ENCODE peak calls at places on chromosomes 1 and 21, in nine cellular contexts. D is GM23338, R is suprapubic skin, L is transverse colon, O is SK-N-SH, N is PC-3, J is heart right ventricle, H is tibial artery, S is SJSA1. E is an unnamed sample.

GRCh38 chr1:204104331-204105222 is 31.7 kb downstream of the SOX13 start:
- DNase-seq in L (peak; percentile 71), O (no peak), H (no peak), S (peak; percentile 77), R (no peak), D (no peak), J (peak; percentile 54), N (peak; percentile 96), E (no peak)

GRCh38 chr1:235855811-235856429 is 10.8 kb downstream of the LYST start:
- DNase-seq in D (no peak), H (no peak), N (no peak), R (no peak), J (no peak), S (no peak), L (no peak), O (no peak), E (no peak)

GRCh38 chr1:59142663-59143487 is 154.0 kb upstream of the FGGY start:
- DNase-seq in L (no peak), J (no peak), R (no peak), D (peak; percentile 40), H (peak; percentile 30), N (peak; percentile 98), O (no peak), S (peak; percentile 88), E (no peak)

GRCh38 chr1:221279146-221279545 is 399.9 kb downstream of the HLX start:
- DNase-seq in H (no peak), J (no peak), O (no peak), R (no peak), S (peak; percentile 12), D (no peak), L (no peak), N (no peak), E (no peak)

GRCh38 chr1:193179094-193179493 is 7.3 kb downstream of the B3GALT2 start:
- DNase-seq in D (no peak), J (no peak), H (no peak), N (no peak), R (no peak), S (no peak), O (no peak), L (no peak), E (no peak)

GRCh38 chr1:155910621-155911121 is 478 bp downstream of the RIT1 start:
- DNase-seq in H (peak; percentile 33), J (no peak), N (peak; percentile 41), S (peak; percentile 57), O (peak; percentile 53), R (peak; percentile 59), L (no peak), D (peak; percentile 54), E (no peak)

GRCh38 chr1:41738475-41738874 is 180.2 kb downstream of the HIVEP3 start:
- DNase-seq in R (no peak), N (no peak), L (no peak), O (no peak), H (no peak), J (no peak), S (no peak), D (no peak), E (no peak)

GRCh38 chr1:233668725-233669294 is 54.9 kb downstream of the KCNK1 start:
- DNase-seq in D (no peak), J (no peak), S (no peak), N (peak; percentile 94), R (no peak), O (no peak), L (peak; percentile 23), H (no peak), E (peak; percentile 62)

GRCh38 chr1:76075877-76076276 is 1.3 kb downstream of the ST6GALNAC3 start:
- DNase-seq in S (no peak), O (no peak), N (peak; percentile 22), H (no peak), L (no peak), J (no peak), D (no peak), R (no peak), E (no peak)

GRCh38 chr1:34013958-34014737 is 150.3 kb downstream of the HMGB4 start:
- DNase-seq in D (peak; percentile 79), S (no peak), N (no peak), L (no peak), H (no peak), O (peak; percentile 22), J (peak; percentile 33), R (no peak), E (no peak)

GRCh38 chr1:119075614-119076013 is 64.8 kb downstream of the WARS2 start:
- DNase-seq in R (no peak), N (peak; percentile 60), J (no peak), D (no peak), L (no peak), O (no peak), H (peak; percentile 29), S (no peak), E (no peak)

GRCh38 chr1:16391408-16391807 is 24.4 kb downstream of the SZRD1 start:
- DNase-seq in L (no peak), D (no peak), R (no peak), N (no peak), O (no peak), S (no peak), J (no peak), H (no peak), E (no peak)

DNA sequence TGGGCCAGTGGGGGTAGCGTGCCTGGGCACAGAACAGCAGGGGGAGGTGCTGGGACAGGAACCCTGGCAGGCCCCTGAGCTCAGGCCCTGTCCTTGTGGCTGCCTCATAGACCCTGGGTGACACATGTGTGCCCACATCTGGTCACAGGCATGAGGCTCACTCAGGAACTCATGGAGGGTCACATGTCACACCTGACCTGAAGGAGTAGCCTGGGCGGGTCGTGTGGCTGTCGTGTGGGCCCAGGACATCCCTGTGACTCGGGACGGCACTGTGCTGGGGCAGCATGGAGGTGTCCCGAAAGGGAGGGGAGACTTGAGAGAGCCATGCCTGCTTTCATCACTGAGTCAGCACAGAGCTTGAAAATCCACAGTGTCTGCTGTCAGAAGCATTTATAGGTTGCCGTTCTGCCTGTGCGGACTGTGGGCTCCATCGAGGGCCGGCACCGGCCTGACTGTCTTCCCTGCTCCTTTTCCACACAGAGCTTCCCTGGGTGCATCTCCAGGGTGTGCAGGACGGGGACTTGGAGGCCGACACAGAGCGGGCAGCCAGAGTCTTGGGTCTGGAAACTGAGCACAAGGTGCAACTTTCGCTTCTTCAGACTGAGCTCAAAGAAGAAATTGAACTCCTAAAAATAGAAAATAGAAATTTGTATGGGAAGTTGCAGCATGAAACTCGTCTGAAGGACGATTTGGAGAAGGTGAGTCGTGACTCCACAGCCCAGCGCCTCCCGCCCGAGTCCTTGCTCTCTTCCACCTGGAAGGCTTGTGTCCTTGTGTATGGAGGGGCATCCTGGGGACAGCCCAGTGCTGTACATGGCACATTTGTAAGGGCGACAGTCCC is 32.8 kb downstream of the PCNT start:
- DNase-seq in O (no peak), H (no peak), J (no peak), L (no peak), N (no peak), D (no peak), R (no peak), S (no peak), E (no peak)
- H3K36me3 ChIP-seq in O (peaks cover 54% of the 10 kb centered on the region), H (peaks cover 66% of the 10 kb centered on the region), J (peaks cover 89% of the 10 kb centered on the region), L (no peaks in the 10 kb centered on the region), N (peaks cover 40% of the 10 kb centered on the region), D (peaks cover 13% of the 10 kb centered on the region), R (peaks cover 90% of the 10 kb centered on the region), S (peaks cover 95% of the 10 kb centered on the region), E (peaks cover 81% of the 10 kb centered on the region)

DNA sequence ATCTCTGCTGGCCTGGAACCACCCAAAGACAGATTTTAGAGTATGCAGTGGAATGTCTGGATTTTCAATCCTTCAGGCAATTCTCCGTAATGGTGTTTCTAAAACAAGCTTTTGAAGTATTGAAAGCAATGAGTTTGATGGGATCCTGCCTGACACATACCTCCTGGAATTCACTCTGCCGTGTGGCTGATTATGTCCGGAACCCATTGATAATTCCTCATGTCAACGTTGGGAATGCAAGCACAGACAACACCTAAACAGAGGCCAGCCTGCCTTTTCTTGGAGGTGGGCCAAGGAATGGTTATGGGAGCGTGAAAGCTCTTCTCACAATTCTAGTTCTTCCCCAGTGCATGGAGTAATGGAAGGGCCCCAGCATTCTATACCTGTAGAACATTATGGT is 168.9 kb upstream of the HMCN1 start:
- DNase-seq in S (peak; percentile 79), H (no peak), N (peak; percentile 28), O (no peak), D (no peak), L (no peak), R (no peak), J (no peak), E (no peak)
- H3K4me1 ChIP-seq in S (peaks cover 46% of the 10 kb centered on the region), H (no peaks in the 10 kb centered on the region), N (peaks cover 30% of the 10 kb centered on the region), O (no peaks in the 10 kb centered on the region), D (no peaks in the 10 kb centered on the region), L (peaks cover 26% of the 10 kb centered on the region), R (peaks cover 7% of the 10 kb centered on the region), J (peaks cover 4% of the 10 kb centered on the region), E (peaks cover 16% of the 10 kb centered on the region)

GRCh38 chr1:39158330-39159086 is 46.0 kb upstream of the MACF1 start:
- DNase-seq in S (peak; percentile 44), N (peak; percentile 91), J (no peak), D (peak; percentile 76), H (no peak), L (peak; percentile 87), R (no peak), O (no peak), E (no peak)
- H3K4me3 ChIP-seq in S (no peak overlapping the region), N (peak overlapping the region; percentile 61), J (no peak overlapping the region), D (peak overlapping the region; percentile 52), H (peak overlapping the region; percentile 33), L (peak overlapping the region; percentile 24), R (peak overlapping the region; percentile 0), O (no peak overlapping the region), E (no peak overlapping the region)

DNA sequence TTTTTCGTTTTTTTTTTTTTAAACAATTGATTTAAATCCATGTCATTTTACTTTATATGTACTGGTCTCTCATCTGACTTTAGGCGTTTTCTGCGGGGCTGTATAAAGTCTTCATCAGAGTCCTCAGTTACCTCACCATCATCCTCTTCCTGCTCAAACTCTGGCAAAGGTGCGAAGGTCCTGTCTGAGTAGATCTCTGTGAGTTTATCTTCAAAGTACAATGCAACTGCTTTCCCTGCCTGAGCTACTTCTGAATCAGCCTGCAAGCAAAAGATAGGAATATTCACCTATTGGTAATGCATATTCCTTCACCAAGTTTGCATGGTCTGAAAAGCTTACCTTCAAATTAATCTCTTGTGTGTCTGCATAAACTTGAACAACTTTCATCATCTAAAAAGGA is 113.4 kb downstream of the TRIM33 start:
- DNase-seq in S (no peak), N (no peak), L (no peak), H (no peak), R (no peak), D (no peak), J (no peak), O (no peak), E (no peak)
- H3K36me3 ChIP-seq in S (peaks cover 11% of the 10 kb centered on the region), N (peaks cover 24% of the 10 kb centered on the region), L (no peaks in the 10 kb centered on the region), H (peaks cover 10% of the 10 kb centered on the region), R (peaks cover 45% of the 10 kb centered on the region), D (peaks cover 22% of the 10 kb centered on the region), J (peaks cover 66% of the 10 kb centered on the region), O (peaks cover 71% of the 10 kb centered on the region), E (no peaks in the 10 kb centered on the region)

GRCh38 chr1:151990058-151990855 is 3.4 kb downstream of the S100A10 start:
- DNase-seq in R (no peak), N (peak; percentile 79), J (no peak), H (no peak), O (no peak), D (no peak), S (no peak), L (no peak), E (no peak)
- H3K4me1 ChIP-seq in R (peaks cover 80% of the 10 kb centered on the region), N (peaks cover 67% of the 10 kb centered on the region), J (peaks cover 68% of the 10 kb centered on the region), H (peaks cover 63% of the 10 kb centered on the region), O (peaks cover 50% of the 10 kb centered on the region), D (peaks cover 39% of the 10 kb centered on the region), S (peaks cover 78% of the 10 kb centered on the region), L (peaks cover 80% of the 10 kb centered on the region), E (peaks cover 75% of the 10 kb centered on the region)

E was measured in Peyer's patch.